ENCODE peak calls at places on chromosomes 11 and 22, in six cellular contexts. One of them, this sample, is unnamed.

GRCh38 chr11:41716862-41717261 is 257.4 kb upstream of the LRRC4C start:
- DNase-seq in BE2C: peak
- DNase-seq in AG04450: no peak
- DNase-seq in Peyer's patch: no peak
- DNase-seq in AG10803: no peak
- DNase-seq in HCT116: no peak
- DNase-seq in this sample: no peak

GRCh38 chr11:18748766-18749375 is 22.9 kb upstream of the IGSF22 start:
- DNase-seq in BE2C: no peak
- DNase-seq in AG04450: no peak
- DNase-seq in Peyer's patch: no peak
- DNase-seq in AG10803: no peak
- DNase-seq in HCT116: no peak
- DNase-seq in this sample: no peak

GRCh38 chr11:62974848-62975522 is 9.8 kb downstream of the SLC22A6 start:
- DNase-seq in BE2C: peak
- DNase-seq in AG04450: no peak
- DNase-seq in Peyer's patch: no peak
- DNase-seq in AG10803: no peak
- DNase-seq in HCT116: peak
- DNase-seq in this sample: peak

GRCh38 chr22:24357547-24357946 is 69.9 kb upstream of the ADORA2A start:
- DNase-seq in BE2C: no peak
- DNase-seq in AG04450: no peak
- DNase-seq in Peyer's patch: no peak
- DNase-seq in AG10803: no peak
- DNase-seq in HCT116: no peak
- DNase-seq in this sample: no peak

GRCh38 chr22:17952273-17952801 is 72.0 kb downstream of the MICAL3 start:
- DNase-seq in BE2C: no peak
- DNase-seq in AG04450: no peak
- DNase-seq in Peyer's patch: no peak
- DNase-seq in AG10803: no peak
- DNase-seq in HCT116: no peak
- DNase-seq in this sample: peak

GRCh38 chr11:108117746-108118371 is 3.5 kb upstream of the ACAT1 start:
- DNase-seq in BE2C: no peak
- DNase-seq in AG04450: peak
- DNase-seq in Peyer's patch: no peak
- DNase-seq in AG10803: peak
- DNase-seq in HCT116: peak
- DNase-seq in this sample: peak

GRCh38 chr11:95991101-95991500 is 67.2 kb upstream of the MTMR2 start:
- DNase-seq in BE2C: no peak
- DNase-seq in AG04450: no peak
- DNase-seq in Peyer's patch: no peak
- DNase-seq in AG10803: peak
- DNase-seq in HCT116: no peak
- DNase-seq in this sample: no peak

GRCh38 chr11:1762537-1763302 is 1.0 kb downstream of the CTSD start:
- DNase-seq in BE2C: no peak
- DNase-seq in AG04450: no peak
- DNase-seq in Peyer's patch: no peak
- DNase-seq in AG10803: no peak
- DNase-seq in HCT116: peak
- DNase-seq in this sample: peak

GRCh38 chr11:3838504-3838903 is 2.3 kb downstream of the RHOG start:
- DNase-seq in BE2C: no peak
- DNase-seq in AG04450: no peak
- DNase-seq in Peyer's patch: no peak
- DNase-seq in AG10803: no peak
- DNase-seq in HCT116: no peak
- DNase-seq in this sample: no peak

GRCh38 chr22:30502911-30503310 is 2.6 kb downstream of the SEC14L4 start:
- DNase-seq in BE2C: no peak
- DNase-seq in AG04450: no peak
- DNase-seq in Peyer's patch: no peak
- DNase-seq in AG10803: no peak
- DNase-seq in HCT116: no peak
- DNase-seq in this sample: no peak

GRCh38 chr11:45147871-45148270 is 1.4 kb downstream of the PRDM11 start:
- DNase-seq in BE2C: no peak
- DNase-seq in AG04450: no peak
- DNase-seq in Peyer's patch: no peak
- DNase-seq in AG10803: no peak
- DNase-seq in HCT116: no peak
- DNase-seq in this sample: no peak

GRCh38 chr11:45089251-45089650 is 57.2 kb upstream of the PRDM11 start:
- DNase-seq in BE2C: no peak
- DNase-seq in AG04450: peak
- DNase-seq in Peyer's patch: no peak
- DNase-seq in AG10803: peak
- DNase-seq in HCT116: no peak
- DNase-seq in this sample: no peak

GRCh38 chr11:116736763-116737162 is 36.0 kb downstream of the BUD13 start:
- DNase-seq in BE2C: peak
- DNase-seq in AG04450: no peak
- DNase-seq in Peyer's patch: no peak
- DNase-seq in AG10803: no peak
- DNase-seq in HCT116: peak
- DNase-seq in this sample: peak

GRCh38 chr11:1479678-1480118 is 6.9 kb downstream of the MOB2 start:
- DNase-seq in BE2C: peak
- DNase-seq in AG04450: no peak
- DNase-seq in Peyer's patch: no peak
- DNase-seq in AG10803: no peak
- DNase-seq in HCT116: no peak
- DNase-seq in this sample: no peak

GRCh38 chr11:97445561-97445960 is 1055.7 kb downstream of the JRKL start:
- DNase-seq in BE2C: no peak
- DNase-seq in AG04450: no peak
- DNase-seq in Peyer's patch: no peak
- DNase-seq in AG10803: no peak
- DNase-seq in HCT116: no peak
- DNase-seq in this sample: no peak

GRCh38 chr11:108959874-108960273 is 295.0 kb downstream of the DDX10 start:
- DNase-seq in BE2C: no peak
- DNase-seq in AG04450: no peak
- DNase-seq in Peyer's patch: no peak
- DNase-seq in AG10803: no peak
- DNase-seq in HCT116: no peak
- DNase-seq in this sample: no peak

GRCh38 chr11:126927628-126928027 is 72.9 kb downstream of the KIRREL3 start:
- DNase-seq in BE2C: no peak
- DNase-seq in AG04450: no peak
- DNase-seq in Peyer's patch: no peak
- DNase-seq in AG10803: no peak
- DNase-seq in HCT116: no peak
- DNase-seq in this sample: no peak

DNA sequence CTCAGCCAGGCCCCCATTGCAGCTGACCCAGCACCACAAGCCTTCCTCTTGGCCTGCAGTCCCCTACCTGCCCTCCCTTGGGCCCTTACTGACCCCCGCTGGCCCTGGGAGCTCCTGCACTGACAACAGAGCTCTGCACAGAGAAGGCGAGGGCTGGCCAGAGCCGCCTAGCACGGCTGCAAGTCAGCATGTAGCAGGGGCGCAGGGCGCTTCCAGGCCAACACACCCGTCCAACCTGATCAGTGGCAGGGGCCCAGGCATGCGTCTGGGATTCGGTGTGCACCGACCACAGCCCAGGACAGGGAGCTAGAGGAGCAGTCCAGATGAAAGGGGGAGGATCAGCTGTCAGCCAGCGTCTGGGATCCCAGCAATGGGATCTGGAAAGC is 7.6 kb downstream of the WNT7B start:
- DNase-seq in BE2C: peak
- DNase-seq in AG04450: no peak
- DNase-seq in Peyer's patch: no peak
- DNase-seq in AG10803: no peak
- DNase-seq in HCT116: no peak
- DNase-seq in this sample: no peak
- TF ChIP-seq CTCF in BE2C: peak
- TF ChIP-seq CTCF in AG04450: peak
- TF ChIP-seq CTCF in Peyer's patch: no peak
- TF ChIP-seq CTCF in AG10803: no peak
- TF ChIP-seq CTCF in HCT116: peak
- TF ChIP-seq CTCF in this sample: no peak

DNA sequence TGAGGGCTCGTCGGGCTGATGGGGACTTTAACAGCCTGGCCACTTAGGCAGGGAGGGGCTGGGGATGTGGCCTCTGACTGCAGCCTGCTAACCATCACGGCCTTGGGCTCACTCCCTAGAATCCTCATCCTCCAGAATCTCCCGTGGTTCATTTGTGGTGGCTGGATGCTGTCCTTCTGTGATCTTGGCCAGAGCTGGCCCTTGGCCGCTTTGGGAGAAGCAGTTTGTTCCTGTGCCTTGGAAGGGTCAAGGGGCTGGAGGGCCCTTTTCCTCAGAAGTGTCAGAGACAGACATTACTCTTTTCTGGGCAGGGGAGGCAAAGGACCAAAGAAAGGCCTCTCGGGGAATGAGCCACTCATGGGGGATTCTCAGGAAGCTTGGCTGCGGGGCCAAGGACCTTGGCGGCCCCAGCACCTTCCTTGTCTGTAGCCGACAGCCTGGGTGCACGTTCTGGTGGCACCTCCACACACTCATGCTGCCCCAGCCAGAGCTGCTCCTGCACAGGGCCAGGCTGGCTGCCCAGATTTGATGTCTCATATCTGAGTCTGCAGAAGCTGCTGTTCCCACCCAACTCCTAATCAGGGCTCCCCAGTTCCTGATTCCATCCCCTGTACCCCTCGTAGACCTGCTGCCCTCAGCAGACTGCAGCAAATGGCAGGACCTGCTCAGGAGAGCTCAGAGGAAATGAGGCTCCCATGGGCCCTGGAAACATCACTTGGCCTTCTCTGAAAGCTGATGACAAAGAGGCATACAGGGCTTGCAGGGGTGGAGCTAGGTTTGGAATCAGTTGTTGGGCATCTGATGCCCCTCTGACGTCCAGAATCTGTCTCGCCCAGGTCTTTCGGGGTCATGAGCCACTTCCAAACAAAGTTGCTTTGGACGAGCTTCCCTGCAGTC is 107.7 kb downstream of the CTTN start:
- DNase-seq in BE2C: peak
- DNase-seq in AG04450: no peak
- DNase-seq in Peyer's patch: no peak
- DNase-seq in AG10803: no peak
- DNase-seq in HCT116: no peak
- DNase-seq in this sample: no peak
- TF ChIP-seq CTCF in BE2C: no peak
- TF ChIP-seq CTCF in AG04450: no peak
- TF ChIP-seq CTCF in Peyer's patch: no peak
- TF ChIP-seq CTCF in AG10803: no peak
- TF ChIP-seq CTCF in HCT116: no peak
- TF ChIP-seq CTCF in this sample: no peak

DNA sequence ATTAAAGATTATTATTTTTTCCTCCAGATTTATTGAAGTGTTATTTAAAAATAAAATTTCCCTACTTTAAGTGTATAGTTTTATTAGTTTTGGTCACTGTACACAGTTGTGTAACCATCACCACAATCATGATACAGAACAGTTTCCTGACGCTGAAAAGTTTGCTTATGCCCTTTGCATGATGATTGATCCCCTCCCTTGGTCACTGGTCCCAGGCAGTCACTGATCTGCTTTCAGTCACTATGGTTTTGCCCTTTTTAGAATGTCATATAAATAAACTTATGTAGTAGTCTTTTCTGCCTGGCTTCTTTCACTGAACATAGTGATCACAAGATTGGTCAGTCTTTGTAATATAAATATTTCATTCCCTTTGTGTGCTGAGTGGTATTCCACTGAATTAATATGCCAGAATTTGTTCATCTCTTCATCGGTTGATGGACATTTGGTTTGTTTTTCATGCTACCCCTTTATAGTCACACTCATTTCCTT is 140.6 kb downstream of the SWAP70 start:
- DNase-seq in BE2C: no peak
- DNase-seq in AG04450: no peak
- DNase-seq in Peyer's patch: no peak
- DNase-seq in AG10803: no peak
- DNase-seq in HCT116: no peak
- DNase-seq in this sample: no peak
- TF ChIP-seq CTCF in BE2C: no peak
- TF ChIP-seq CTCF in AG04450: no peak
- TF ChIP-seq CTCF in Peyer's patch: no peak
- TF ChIP-seq CTCF in AG10803: no peak
- TF ChIP-seq CTCF in HCT116: no peak
- TF ChIP-seq CTCF in this sample: no peak

GRCh38 chr22:50266994-50267393 is 3.2 kb downstream of the MAPK11 start:
- DNase-seq in BE2C: no peak
- DNase-seq in AG04450: no peak
- DNase-seq in Peyer's patch: no peak
- DNase-seq in AG10803: no peak
- DNase-seq in HCT116: no peak
- DNase-seq in this sample: no peak

GRCh38 chr22:50269573-50270301 is 443 bp downstream of the MAPK11 start:
- DNase-seq in BE2C: peak
- DNase-seq in AG04450: no peak
- DNase-seq in Peyer's patch: no peak
- DNase-seq in AG10803: peak
- DNase-seq in HCT116: no peak
- DNase-seq in this sample: no peak

GRCh38 chr22:50268655-50269113 is 1.5 kb downstream of the MAPK11 start:
- DNase-seq in BE2C: no peak
- DNase-seq in AG04450: no peak
- DNase-seq in Peyer's patch: no peak
- DNase-seq in AG10803: no peak
- DNase-seq in HCT116: no peak
- DNase-seq in this sample: no peak

GRCh38 chr22:50270302-50271010 is at the start of gene MAPK11:
- DNase-seq in BE2C: peak
- DNase-seq in AG04450: no peak
- DNase-seq in Peyer's patch: peak
- DNase-seq in AG10803: peak
- DNase-seq in HCT116: no peak
- DNase-seq in this sample: peak

GRCh38 chr22:50267591-50268390 is 2.4 kb downstream of the MAPK11 start:
- DNase-seq in BE2C: no peak
- DNase-seq in AG04450: no peak
- DNase-seq in Peyer's patch: no peak
- DNase-seq in AG10803: peak
- DNase-seq in HCT116: no peak
- DNase-seq in this sample: no peak
- TF ChIP-seq CTCF in BE2C: no peak
- TF ChIP-seq CTCF in AG04450: peak
- TF ChIP-seq CTCF in Peyer's patch: no peak
- TF ChIP-seq CTCF in AG10803: peak
- TF ChIP-seq CTCF in HCT116: no peak
- TF ChIP-seq CTCF in this sample: no peak

GRCh38 chr11:91220476-91221202 is 997.8 kb upstream of the CHORDC1 start:
- DNase-seq in BE2C: no peak
- DNase-seq in AG04450: no peak
- DNase-seq in Peyer's patch: no peak
- DNase-seq in AG10803: no peak
- DNase-seq in HCT116: no peak
- DNase-seq in this sample: peak
- TF ChIP-seq CTCF in BE2C: peak
- TF ChIP-seq CTCF in AG04450: no peak
- TF ChIP-seq CTCF in Peyer's patch: no peak
- TF ChIP-seq CTCF in AG10803: no peak
- TF ChIP-seq CTCF in HCT116: no peak
- TF ChIP-seq CTCF in this sample: no peak

GRCh38 chr11:81165164-81165563 is 1568.5 kb downstream of the FAM181B start:
- DNase-seq in BE2C: no peak
- DNase-seq in AG04450: no peak
- DNase-seq in Peyer's patch: no peak
- DNase-seq in AG10803: no peak
- DNase-seq in HCT116: no peak
- DNase-seq in this sample: no peak
- TF ChIP-seq CTCF in BE2C: no peak
- TF ChIP-seq CTCF in AG04450: no peak
- TF ChIP-seq CTCF in Peyer's patch: no peak
- TF ChIP-seq CTCF in AG10803: no peak
- TF ChIP-seq CTCF in HCT116: no peak
- TF ChIP-seq CTCF in this sample: no peak

GRCh38 chr22:28440517-28441366 is 238.9 kb downstream of the TTC28 start:
- DNase-seq in BE2C: no peak
- DNase-seq in AG04450: no peak
- DNase-seq in Peyer's patch: no peak
- DNase-seq in AG10803: peak
- DNase-seq in HCT116: no peak
- DNase-seq in this sample: no peak
- TF ChIP-seq CTCF in BE2C: no peak
- TF ChIP-seq CTCF in AG04450: peak
- TF ChIP-seq CTCF in Peyer's patch: no peak
- TF ChIP-seq CTCF in AG10803: peak
- TF ChIP-seq CTCF in HCT116: no peak
- TF ChIP-seq CTCF in this sample: no peak